ENCODE peak calls at places on chromosomes 12 and 14, in four cellular contexts. H is A549, L is GM12878, I is K562. T is an unnamed sample.

GRCh38 chr14:60651051-60651935 is 2.0 kb upstream of the SIX1 start:
- DNase-seq in H (no peak), L (no peak), I (no peak), T (no peak)

GRCh38 chr12:106123551-106123991 is 15.2 kb downstream of the NUAK1 start:
- DNase-seq in H (no peak), L (no peak), I (no peak), T (no peak)

GRCh38 chr12:24424376-24424775 is 474.9 kb upstream of the SOX5 start:
- DNase-seq in H (no peak), L (no peak), I (no peak), T (no peak)

GRCh38 chr14:68793734-68794129 is 865 bp upstream of the ZFP36L1 start:
- DNase-seq in H (no peak), L (no peak), I (peak), T (no peak)

GRCh38 chr12:84128117-84128991 is 784.2 kb downstream of the SLC6A15 start:
- DNase-seq in H (no peak), L (no peak), I (no peak), T (no peak)

GRCh38 chr14:49861581-49861922 is 9.0 kb upstream of the NEMF start:
- DNase-seq in H (peak), L (no peak), I (no peak), T (peak)

GRCh38 chr14:102182190-102182589 is 42.5 kb downstream of the WDR20 start:
- DNase-seq in H (no peak), L (no peak), I (no peak), T (peak)

GRCh38 chr14:53701108-53701875 is 255.3 kb downstream of the BMP4 start:
- DNase-seq in H (no peak), L (peak), I (no peak), T (no peak)

GRCh38 chr14:50343424-50343823 is 31.3 kb downstream of the DMAC2L start:
- DNase-seq in H (no peak), L (no peak), I (no peak), T (no peak)

GRCh38 chr14:91796622-91797347 is 64.9 kb upstream of the CATSPERB start:
- DNase-seq in H (no peak), L (no peak), I (no peak), T (peak)

GRCh38 chr14:67837011-67837624 is 17.5 kb downstream of the RAD51B start:
- DNase-seq in H (peak), L (peak), I (peak), T (peak)

GRCh38 chr12:6434205-6435180 is 10.3 kb upstream of the CD27 start:
- DNase-seq in H (no peak), L (no peak), I (no peak), T (no peak)

GRCh38 chr12:28974166-28974565 is 174.9 kb upstream of the FAR2 start:
- DNase-seq in H (no peak), L (no peak), I (no peak), T (peak)

GRCh38 chr14:74478996-74479635 is 14.0 kb downstream of the NPC2 start:
- DNase-seq in H (peak), L (no peak), I (no peak), T (peak)

GRCh38 chr12:111409403-111410228 is 3.9 kb downstream of the SH2B3 start:
- DNase-seq in H (no peak), L (no peak), I (peak), T (peak)

GRCh38 chr14:44712095-44712822 is 205.2 kb upstream of the FSCB start:
- DNase-seq in H (no peak), L (no peak), I (no peak), T (no peak)

GRCh38 chr14:71693373-71693772 is 238.9 kb upstream of the RGS6 start:
- DNase-seq in H (no peak), L (no peak), I (no peak), T (peak)

GRCh38 chr12:116466536-116466935 is 92.6 kb upstream of the MAP1LC3B2 start:
- DNase-seq in H (no peak), L (no peak), I (no peak), T (peak)

GRCh38 chr12:129927316-129927900 is 23.6 kb upstream of the TMEM132D start:
- DNase-seq in H (no peak), L (no peak), I (no peak), T (no peak)

GRCh38 chr12:16531623-16532022 is 74.3 kb downstream of the LMO3 start:
- DNase-seq in H (no peak), L (no peak), I (no peak), T (no peak)

GRCh38 chr12:90048918-90049317 is 340.3 kb upstream of the ATP2B1 start:
- DNase-seq in H (no peak), L (no peak), I (no peak), T (no peak)

GRCh38 chr14:60648169-60648933 is 926 bp downstream of the SIX1 start:
- DNase-seq in H (peak), L (no peak), I (peak), T (peak)

GRCh38 chr12:91924827-91925226 is 220.8 kb downstream of the BTG1 start:
- DNase-seq in H (no peak), L (no peak), I (no peak), T (no peak)

GRCh38 chr12:70640901-70641300 is 3.7 kb upstream of the PTPRB start:
- DNase-seq in H (no peak), L (no peak), I (no peak), T (no peak)

GRCh38 chr12:6925239-6925542 is 2.6 kb upstream of the ATN1 start:
- DNase-seq in H (no peak), L (no peak), I (no peak), T (no peak)

GRCh38 chr12:2960432-2960956 is 1.3 kb downstream of the TEAD4 start:
- DNase-seq in H (peak), L (no peak), I (no peak), T (peak)

GRCh38 chr14:88266474-88266873 is 56.6 kb downstream of the KCNK10 start:
- DNase-seq in H (no peak), L (no peak), I (no peak), T (no peak)

GRCh38 chr12:124874988-124875802 is 11.5 kb upstream of the SCARB1 start:
- DNase-seq in H (no peak), L (no peak), I (peak), T (no peak)

GRCh38 chr12:18250313-18250916 is 10.9 kb upstream of the PIK3C2G start:
- DNase-seq in H (peak), L (no peak), I (no peak), T (peak)

GRCh38 chr12:81332054-81332453 is 254.2 kb downstream of the ACSS3 start:
- DNase-seq in H (no peak), L (no peak), I (no peak), T (no peak)

GRCh38 chr14:88421286-88421685 is 35.8 kb downstream of the SPATA7 start:
- DNase-seq in H (no peak), L (no peak), I (no peak), T (peak)

GRCh38 chr12:25590021-25590721 is 37.1 kb upstream of the LMNTD1 start:
- DNase-seq in H (no peak), L (no peak), I (no peak), T (no peak)

GRCh38 chr12:44626883-44627282 is 249.2 kb downstream of the NELL2 start:
- DNase-seq in H (no peak), L (no peak), I (no peak), T (no peak)

GRCh38 chr12:34395056-34396005 is 373.0 kb downstream of the ALG10 start:
- DNase-seq in H (no peak), L (no peak), I (peak), T (no peak)
- TF ChIP-seq ELK1 in H (no peak), L (no peak), I (no peak), T (no peak)

GRCh38 chr12:120109570-120110267 is 6.8 kb downstream of the RAB35 start:
- DNase-seq in H (no peak), L (no peak), I (no peak), T (no peak)

GRCh38 chr12:120115692-120116442 is 686 bp downstream of the RAB35 start:
- DNase-seq in H (peak), L (no peak), I (no peak), T (peak)

GRCh38 chr12:120106151-120106550 is 10.4 kb downstream of the RAB35 start:
- DNase-seq in H (no peak), L (no peak), I (no peak), T (no peak)

GRCh38 chr12:120115066-120115465 is 1.5 kb downstream of the RAB35 start:
- DNase-seq in H (no peak), L (no peak), I (no peak), T (no peak)

GRCh38 chr12:120110550-120111501 is 5.7 kb downstream of the RAB35 start:
- DNase-seq in H (no peak), L (no peak), I (no peak), T (no peak)
- TF ChIP-seq ELK1 in H (no peak), L (no peak), I (no peak), T (no peak)

DNA sequence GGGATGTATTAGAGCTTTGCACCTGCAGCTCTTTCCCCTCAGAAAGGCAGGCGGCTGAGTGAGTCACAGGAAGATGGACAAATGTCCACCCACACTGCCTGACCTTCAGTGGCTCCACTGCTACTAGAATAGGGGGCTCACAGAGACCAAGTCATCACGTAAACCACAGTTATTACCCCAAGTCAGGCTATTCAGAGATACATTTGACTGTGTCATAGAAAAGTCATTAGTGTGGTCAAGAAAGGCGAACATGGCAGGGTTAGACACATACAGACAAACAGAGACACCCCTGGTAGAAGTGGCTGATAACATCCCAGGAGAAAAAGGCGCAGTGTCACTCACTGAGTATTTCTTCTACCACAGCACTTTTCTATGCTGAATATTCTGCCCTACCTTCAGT is 36.0 kb downstream of the GCH1 start:
- DNase-seq in H (no peak), L (no peak), I (no peak), T (peak)
- TF ChIP-seq ELK1 in H (no peak), L (no peak), I (no peak), T (no peak)

GRCh38 chr12:75289678-75290200 is 40.4 kb downstream of the CAPS2 start:
- DNase-seq in H (no peak), L (no peak), I (no peak), T (peak)
- TF ChIP-seq ELK1 in H (no peak), L (no peak), I (no peak), T (no peak)

DNA sequence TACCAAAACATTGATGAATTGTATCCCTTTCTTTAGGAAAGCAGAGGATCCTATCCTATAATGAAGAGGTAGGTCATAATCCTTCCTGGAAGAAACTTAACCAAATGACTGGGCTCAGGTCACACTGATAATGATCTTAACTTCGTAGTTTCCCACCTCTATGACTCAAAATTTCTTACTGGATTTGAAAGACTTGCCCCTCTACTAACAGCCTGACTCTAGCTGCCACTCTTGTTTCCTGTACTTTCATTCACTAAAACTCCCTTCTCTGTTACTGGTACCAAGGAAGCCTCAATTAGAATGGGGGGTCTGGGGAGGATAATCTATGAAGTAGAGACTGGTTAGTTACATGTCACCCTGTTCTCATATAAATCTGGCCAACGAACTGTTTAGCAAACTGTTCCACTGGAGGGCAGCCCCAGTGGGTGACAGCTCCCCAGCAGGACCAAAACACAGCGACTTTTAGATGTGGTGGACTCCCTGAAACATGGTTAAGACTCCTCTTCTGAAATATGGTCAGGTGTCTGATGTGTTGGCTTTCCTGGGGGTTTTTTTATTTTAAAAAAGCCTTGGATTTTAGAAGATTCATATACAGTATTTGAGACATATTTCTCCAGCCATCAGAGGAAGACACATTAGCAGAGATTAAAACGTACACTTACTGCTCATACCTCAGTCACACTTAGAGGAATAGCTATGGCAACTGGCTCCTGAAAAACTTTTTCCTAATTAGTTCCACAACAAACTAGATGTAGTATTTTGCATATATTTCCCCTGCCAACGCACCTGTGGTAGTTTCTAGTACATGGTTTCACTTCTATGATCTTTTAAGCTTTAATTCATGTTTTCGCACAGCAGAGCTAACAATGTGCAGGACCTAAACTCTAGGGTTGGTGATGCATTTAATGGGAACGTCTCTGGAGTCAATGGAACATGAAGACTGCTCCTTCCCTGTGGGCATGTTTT is 72.3 kb downstream of the ACADS start:
- DNase-seq in H (no peak), L (peak), I (no peak), T (no peak)
- TF ChIP-seq ELK1 in H (no peak), L (no peak), I (no peak), T (no peak)

GRCh38 chr14:76293221-76293620 is 82.7 kb upstream of the ESRRB start:
- DNase-seq in H (no peak), L (no peak), I (no peak), T (no peak)

GRCh38 chr14:76292561-76292960 is 83.4 kb upstream of the ESRRB start:
- DNase-seq in H (no peak), L (no peak), I (no peak), T (no peak)

GRCh38 chr14:76289276-76289675 is 86.7 kb upstream of the ESRRB start:
- DNase-seq in H (no peak), L (no peak), I (no peak), T (no peak)

GRCh38 chr14:76294876-76295275 is 81.1 kb upstream of the ESRRB start:
- DNase-seq in H (no peak), L (no peak), I (no peak), T (no peak)

GRCh38 chr14:76293923-76294322 is 82.0 kb upstream of the ESRRB start:
- DNase-seq in H (no peak), L (no peak), I (no peak), T (no peak)
- TF ChIP-seq ELK1 in H (no peak), L (no peak), I (no peak), T (no peak)

GRCh38 chr12:100141998-100142850 is 450 bp downstream of the BLTP3B start:
- DNase-seq in H (no peak), L (no peak), I (peak), T (no peak)

GRCh38 chr12:100138048-100138907 is 4.4 kb downstream of the BLTP3B start:
- DNase-seq in H (no peak), L (no peak), I (no peak), T (peak)

GRCh38 chr12:100142851-100143559 is at the start of gene BLTP3B:
- DNase-seq in H (peak), L (peak), I (peak), T (peak)

GRCh38 chr12:100145643-100146042 is 3.0 kb upstream of the BLTP3B start:
- DNase-seq in H (no peak), L (no peak), I (no peak), T (no peak)

GRCh38 chr12:100141666-100141997 is 1.0 kb downstream of the BLTP3B start:
- DNase-seq in H (no peak), L (no peak), I (no peak), T (peak)
- TF ChIP-seq ELK1 in H (no peak), L (no peak), I (no peak), T (no peak)

DNA sequence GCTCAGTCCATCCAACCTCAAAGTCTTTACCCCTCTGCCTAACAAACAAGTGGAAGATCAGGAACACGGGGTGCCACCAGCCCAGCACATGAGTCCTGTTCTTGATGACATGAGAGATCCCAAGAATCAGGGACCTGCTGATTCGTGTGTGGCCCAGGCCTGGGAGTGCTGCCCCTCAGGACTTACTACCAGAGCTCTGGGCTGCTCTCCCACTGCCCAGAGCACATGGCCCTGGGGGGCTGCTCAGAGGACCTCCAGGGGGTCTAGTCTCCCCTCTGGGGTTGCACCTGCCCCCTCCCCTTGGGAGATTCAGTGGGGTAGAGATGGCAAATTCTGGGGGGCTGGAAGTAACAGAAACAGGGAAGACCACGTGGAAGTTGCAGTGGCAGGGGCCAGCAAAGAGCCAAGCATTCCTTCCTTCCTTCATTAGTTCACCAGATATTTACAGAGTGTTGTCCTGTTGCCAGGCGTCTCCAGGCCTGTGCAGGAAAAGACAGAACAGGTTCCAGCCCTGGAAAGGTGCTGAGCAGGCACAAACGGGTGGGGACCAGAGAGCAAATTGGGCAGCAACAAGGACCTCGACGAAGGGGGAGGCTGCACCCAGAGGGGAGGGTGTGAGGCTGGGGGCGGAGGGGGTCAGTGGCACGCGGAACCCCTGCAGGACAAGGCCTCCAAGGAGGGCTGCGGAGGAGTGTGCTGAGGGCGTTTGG is 45.1 kb upstream of the MEG3 start:
- DNase-seq in H (no peak), L (no peak), I (no peak), T (no peak)
- TF ChIP-seq ELK1 in H (no peak), L (no peak), I (no peak), T (no peak)

GRCh38 chr14:97977711-97978261 is 1180.6 kb downstream of the VRK1 start:
- DNase-seq in H (no peak), L (no peak), I (no peak), T (no peak)
- TF ChIP-seq ELK1 in H (no peak), L (no peak), I (no peak), T (no peak)

DNA sequence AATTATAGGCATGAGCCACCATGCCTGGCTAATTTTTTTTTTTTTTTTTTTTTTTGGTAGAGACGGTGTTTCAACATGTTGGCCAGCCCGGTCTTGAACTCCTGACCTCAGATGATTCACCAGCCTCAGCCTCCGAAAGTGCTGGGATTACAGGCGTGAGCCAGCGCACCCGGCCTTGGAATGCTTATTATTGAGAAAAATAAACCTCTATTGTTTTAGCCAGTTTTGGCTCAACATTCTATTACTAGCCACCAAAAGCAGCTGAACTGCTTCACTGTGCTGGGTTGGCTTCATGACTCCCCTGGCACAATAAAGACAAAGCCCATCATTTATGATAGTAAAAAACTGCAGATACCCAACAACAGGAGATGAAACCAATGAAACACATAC is 93.5 kb upstream of the CEP83 start:
- DNase-seq in H (no peak), L (no peak), I (no peak), T (peak)
- TF ChIP-seq ELK1 in H (no peak), L (no peak), I (no peak), T (no peak)

T was measured in IMR-90.